ENCODE peak calls at places on chromosome 14, in six cellular contexts. W is GM12865; J is psoas muscle; P is endodermal cell; X is suprapubic skin; A is CD8-positive, alpha-beta T cell. H is an unnamed sample.

GRCh38 chr14:59630281-59630963 is 53.8 kb upstream of the CCDC175 start:
- DNase-seq in X (no peak), W (no peak), P (peak; percentile 75), A (no peak), J (no peak), H (no peak)

GRCh38 chr14:22438742-22439141 is 150.3 kb downstream of the DAD1 start:
- DNase-seq in X (no peak), J (no peak), W (no peak), A (no peak), P (no peak), H (no peak)

GRCh38 chr14:29637406-29637805 is 290.2 kb downstream of the PRKD1 start:
- DNase-seq in X (no peak), J (no peak), W (no peak), P (no peak), A (no peak), H (no peak)

GRCh38 chr14:93903342-93904184 is 23.6 kb upstream of the FAM181A start:
- DNase-seq in X (no peak), A (no peak), P (peak; percentile 88), W (no peak), J (no peak), H (no peak)

GRCh38 chr14:60724080-60724618 is at the start of gene SIX4:
- DNase-seq in X (no peak), W (peak; percentile 62), J (peak; percentile 90), A (peak; percentile 10), P (peak; percentile 95), H (no peak)

GRCh38 chr14:93936245-93936644 is 9.1 kb downstream of the FAM181A start:
- DNase-seq in P (peak; percentile 85), J (no peak), X (no peak), W (peak; percentile 55), A (no peak), H (no peak)

GRCh38 chr14:88632512-88632911 is 69.7 kb downstream of the ZC3H14 start:
- DNase-seq in P (no peak), A (no peak), J (no peak), X (no peak), W (no peak), H (no peak)

GRCh38 chr14:85316701-85317100 is 213.2 kb upstream of the FLRT2 start:
- DNase-seq in X (no peak), P (no peak), W (no peak), A (no peak), J (no peak), H (no peak)

GRCh38 chr14:77059276-77059934 is 30.9 kb upstream of the IRF2BPL start:
- DNase-seq in A (no peak), P (peak; percentile 92), X (peak; percentile 88), W (peak; percentile 41), J (peak; percentile 75), H (no peak)

GRCh38 chr14:64715628-64716412 is 11.6 kb downstream of the PLEKHG3 start:
- DNase-seq in J (no peak), W (no peak), X (no peak), P (peak; percentile 85), A (no peak), H (no peak)

GRCh38 chr14:70838076-70838475 is 28.8 kb upstream of the MAP3K9 start:
- DNase-seq in W (no peak), J (no peak), X (no peak), A (no peak), P (no peak), H (no peak)

GRCh38 chr14:73058923-73059311 is 583 bp downstream of the RBM25 start:
- DNase-seq in A (no peak), J (no peak), X (peak; percentile 82), P (peak; percentile 65), W (no peak), H (no peak)

GRCh38 chr14:103576371-103577024 is 13.7 kb downstream of the COA8 start:
- DNase-seq in A (no peak), W (no peak), J (peak; percentile 88), X (peak; percentile 93), P (peak; percentile 80), H (no peak)

GRCh38 chr14:105485720-105486332 is 860 bp upstream of the CRIP1 start:
- DNase-seq in A (peak; percentile 39), J (no peak), P (peak; percentile 93), W (no peak), X (no peak), H (no peak)

GRCh38 chr14:58270628-58271027 is 26.0 kb downstream of the PSMA3 start:
- DNase-seq in J (no peak), P (no peak), A (no peak), W (no peak), X (no peak), H (no peak)

GRCh38 chr14:88879016-88879415 is 54.6 kb downstream of the TTC8 start:
- DNase-seq in X (no peak), W (no peak), A (no peak), P (no peak), J (no peak), H (no peak)

GRCh38 chr14:40222996-40223395 is 790.8 kb upstream of the FBXO33 start:
- DNase-seq in A (no peak), X (no peak), P (no peak), J (no peak), W (no peak), H (no peak)

GRCh38 chr14:24432259-24433131 is 2.7 kb downstream of the KHNYN start:
- DNase-seq in X (no peak), J (no peak), W (no peak), A (peak; percentile 7), P (no peak), H (no peak)

GRCh38 chr14:60002819-60003492 is 83.0 kb downstream of the LRRC9 start:
- DNase-seq in P (no peak), A (no peak), W (no peak), J (peak; percentile 92), X (no peak), H (no peak)

GRCh38 chr14:97571861-97572555 is 774.8 kb downstream of the VRK1 start:
- DNase-seq in X (no peak), P (no peak), W (peak; percentile 14), J (no peak), A (no peak), H (no peak)

GRCh38 chr14:56666294-56666693 is 86.7 kb downstream of the TMEM260 start:
- DNase-seq in A (no peak), P (peak; percentile 61), W (no peak), X (no peak), J (no peak), H (no peak)

GRCh38 chr14:22910916-22911315 is 8.0 kb downstream of the RBM23 start:
- DNase-seq in A (no peak), X (no peak), J (no peak), W (no peak), P (no peak), H (no peak)

GRCh38 chr14:21861153-21861552 is 187.5 kb upstream of the OR4E1 start:
- DNase-seq in P (no peak), W (no peak), X (no peak), J (no peak), A (no peak), H (no peak)

GRCh38 chr14:35818346-35819115 is 7.6 kb upstream of the BRMS1L start:
- DNase-seq in W (peak; percentile 15), P (no peak), J (no peak), X (no peak), A (peak; percentile 41), H (no peak)

GRCh38 chr14:80393766-80394165 is 182.5 kb upstream of the DIO2 start:
- DNase-seq in J (no peak), A (no peak), P (no peak), W (no peak), X (no peak), H (no peak)

GRCh38 chr14:65137648-65138317 is 35.5 kb upstream of the MAX start:
- DNase-seq in A (no peak), X (peak; percentile 0), W (no peak), P (no peak), J (no peak), H (no peak)

GRCh38 chr14:95218472-95219193 is 61.3 kb upstream of the DICER1 start:
- DNase-seq in J (no peak), X (no peak), W (no peak), A (no peak), P (peak; percentile 82), H (no peak)

GRCh38 chr14:61578745-61579144 is 116.6 kb upstream of the HIF1A start:
- DNase-seq in A (no peak), J (no peak), P (no peak), X (no peak), W (no peak), H (no peak)

GRCh38 chr14:70640938-70641547 is 673 bp upstream of the TTC9 start:
- DNase-seq in J (peak; percentile 86), A (peak; percentile 58), P (peak; percentile 75), W (peak; percentile 88), X (no peak), H (peak; percentile 19)

GRCh38 chr14:69090187-69090789 is 62.6 kb downstream of the DCAF5 start:
- DNase-seq in J (no peak), P (peak; percentile 65), A (peak; percentile 37), W (peak; percentile 46), X (no peak), H (no peak)

GRCh38 chr14:75861161-75861621 is 120.6 kb downstream of the TGFB3 start:
- DNase-seq in J (no peak), W (no peak), A (no peak), X (no peak), P (peak; percentile 50), H (no peak)

GRCh38 chr14:63544641-63545234 is 1.6 kb upstream of the PPP2R5E start:
- DNase-seq in W (peak; percentile 19), P (no peak), X (no peak), J (no peak), A (no peak), H (no peak)
- TF ChIP-seq CTCF in W (peak; percentile 13), P (peak; percentile 53), X (no peak), J (peak; percentile 42), A (no peak), H (no peak)

DNA sequence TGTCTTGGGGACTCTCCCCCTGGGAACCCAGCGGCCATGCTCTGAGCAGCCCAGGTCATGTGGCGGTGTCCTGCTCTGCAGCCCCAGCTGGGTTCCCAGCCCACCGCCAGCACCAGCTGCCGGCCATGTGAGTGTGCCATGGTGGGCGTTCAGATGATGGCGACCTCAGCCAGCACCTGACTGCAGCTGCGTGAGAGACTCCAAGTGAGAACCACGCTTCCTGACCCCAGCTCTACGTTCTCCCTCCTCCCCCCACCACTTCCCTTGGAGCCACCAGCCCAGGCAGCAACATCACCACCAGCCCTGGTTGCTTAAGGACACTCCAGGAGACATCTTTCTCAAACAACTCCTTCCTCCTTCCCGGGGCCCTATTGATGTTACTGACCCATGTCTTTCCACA is 68.8 kb downstream of the SLC24A4 start:
- DNase-seq in A (no peak), J (no peak), P (no peak), X (no peak), W (no peak), H (no peak)
- TF ChIP-seq CTCF in A (no peak), J (no peak), P (no peak), X (no peak), W (no peak), H (no peak)

GRCh38 chr14:51715250-51715649 is 63.5 kb downstream of the FRMD6 start:
- DNase-seq in X (no peak), A (no peak), P (no peak), W (no peak), J (no peak), H (no peak)
- TF ChIP-seq CTCF in X (no peak), A (no peak), P (no peak), W (no peak), J (no peak), H (no peak)

DNA sequence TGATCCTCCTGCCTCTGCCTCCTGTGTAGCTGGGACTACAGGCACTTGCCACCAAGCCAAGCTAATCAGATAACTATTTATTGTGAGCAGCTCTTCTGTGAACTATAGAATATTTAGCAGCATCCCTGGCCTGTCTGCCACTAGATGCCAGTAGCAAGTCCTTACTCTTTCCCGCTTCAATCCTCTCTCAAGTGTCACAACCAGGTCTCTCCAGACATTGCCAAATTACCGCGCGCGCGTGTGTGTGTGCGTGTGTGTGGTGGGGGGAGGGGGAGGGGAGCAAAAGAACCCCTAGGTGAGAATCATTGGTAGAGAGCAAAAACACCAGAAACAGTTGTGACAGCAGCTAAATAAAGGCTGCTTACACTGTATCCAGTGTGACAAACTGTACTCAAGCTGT is 49.9 kb downstream of the PPP2R5E start:
- DNase-seq in J (no peak), P (peak; percentile 67), W (peak; percentile 15), A (no peak), X (no peak), H (no peak)
- TF ChIP-seq CTCF in J (no peak), P (peak; percentile 49), W (no peak), A (no peak), X (no peak), H (no peak)